ENCODE peak calls at places on chromosomes 5 and 9, in ten cellular contexts. One of them, this sample, is unnamed.

GRCh38 chr9:134936021-134936761 is 18.5 kb upstream of the FCN1 start:
- DNase-seq in body of pancreas: no peak
- DNase-seq in HFF-Myc: no peak
- DNase-seq in H1: no peak
- DNase-seq in lower lobe of right lung: peak; percentile 41
- DNase-seq in upper lobe of right lung: no peak
- DNase-seq in fibroblast of the aortic adventitia: no peak
- DNase-seq in coronary artery: no peak
- DNase-seq in lower leg skin: no peak
- DNase-seq in AG09309: no peak
- DNase-seq in this sample: no peak

GRCh38 chr9:32551491-32552049 is 557 bp upstream of the SMIM27 start:
- DNase-seq in HFF-Myc: no peak
- DNase-seq in lower lobe of right lung: no peak
- DNase-seq in AG09309: no peak
- DNase-seq in coronary artery: no peak
- DNase-seq in lower leg skin: peak; percentile 27
- DNase-seq in H1: peak; percentile 55
- DNase-seq in fibroblast of the aortic adventitia: peak; percentile 27
- DNase-seq in upper lobe of right lung: no peak
- DNase-seq in body of pancreas: peak; percentile 37
- DNase-seq in this sample: no peak

GRCh38 chr9:107971241-107971640 is 481.7 kb upstream of the KLF4 start:
- DNase-seq in body of pancreas: no peak
- DNase-seq in HFF-Myc: no peak
- DNase-seq in upper lobe of right lung: no peak
- DNase-seq in fibroblast of the aortic adventitia: peak; percentile 55
- DNase-seq in lower leg skin: no peak
- DNase-seq in coronary artery: no peak
- DNase-seq in H1: no peak
- DNase-seq in lower lobe of right lung: no peak
- DNase-seq in AG09309: no peak
- DNase-seq in this sample: no peak

GRCh38 chr5:66415208-66415607 is 181.0 kb upstream of the MAST4 start:
- DNase-seq in upper lobe of right lung: no peak
- DNase-seq in lower leg skin: no peak
- DNase-seq in HFF-Myc: no peak
- DNase-seq in AG09309: no peak
- DNase-seq in fibroblast of the aortic adventitia: peak; percentile 73
- DNase-seq in body of pancreas: no peak
- DNase-seq in H1: no peak
- DNase-seq in coronary artery: no peak
- DNase-seq in lower lobe of right lung: no peak
- DNase-seq in this sample: no peak

GRCh38 chr5:75952291-75952690 is 130.9 kb upstream of the SV2C start:
- DNase-seq in lower leg skin: no peak
- DNase-seq in coronary artery: no peak
- DNase-seq in body of pancreas: no peak
- DNase-seq in HFF-Myc: no peak
- DNase-seq in AG09309: no peak
- DNase-seq in H1: no peak
- DNase-seq in upper lobe of right lung: no peak
- DNase-seq in fibroblast of the aortic adventitia: no peak
- DNase-seq in lower lobe of right lung: no peak
- DNase-seq in this sample: no peak

GRCh38 chr9:137000177-137000930 is 4.0 kb upstream of the CLIC3 start:
- DNase-seq in H1: no peak
- DNase-seq in AG09309: peak; percentile 46
- DNase-seq in lower leg skin: no peak
- DNase-seq in body of pancreas: no peak
- DNase-seq in HFF-Myc: no peak
- DNase-seq in upper lobe of right lung: no peak
- DNase-seq in lower lobe of right lung: no peak
- DNase-seq in coronary artery: no peak
- DNase-seq in fibroblast of the aortic adventitia: peak; percentile 39
- DNase-seq in this sample: no peak

GRCh38 chr5:139669681-139670368 is 21.7 kb downstream of the CXXC5 start:
- DNase-seq in HFF-Myc: no peak
- DNase-seq in fibroblast of the aortic adventitia: no peak
- DNase-seq in AG09309: no peak
- DNase-seq in coronary artery: no peak
- DNase-seq in H1: no peak
- DNase-seq in lower leg skin: no peak
- DNase-seq in body of pancreas: peak; percentile 88
- DNase-seq in upper lobe of right lung: no peak
- DNase-seq in lower lobe of right lung: no peak
- DNase-seq in this sample: no peak

GRCh38 chr5:372911-373709 is 51.6 kb downstream of the AHRR start:
- DNase-seq in HFF-Myc: no peak
- DNase-seq in upper lobe of right lung: peak; percentile 67
- DNase-seq in fibroblast of the aortic adventitia: no peak
- DNase-seq in lower lobe of right lung: no peak
- DNase-seq in H1: peak; percentile 60
- DNase-seq in body of pancreas: no peak
- DNase-seq in AG09309: no peak
- DNase-seq in coronary artery: peak; percentile 56
- DNase-seq in lower leg skin: peak; percentile 15
- DNase-seq in this sample: peak; percentile 70

GRCh38 chr9:908806-909205 is 67.3 kb downstream of the DMRT1 start:
- DNase-seq in AG09309: no peak
- DNase-seq in lower leg skin: no peak
- DNase-seq in coronary artery: no peak
- DNase-seq in fibroblast of the aortic adventitia: no peak
- DNase-seq in HFF-Myc: no peak
- DNase-seq in body of pancreas: no peak
- DNase-seq in H1: peak; percentile 59
- DNase-seq in upper lobe of right lung: no peak
- DNase-seq in lower lobe of right lung: no peak
- DNase-seq in this sample: no peak

GRCh38 chr9:912776-913175 is 63.7 kb upstream of the DMRT3 start:
- DNase-seq in upper lobe of right lung: no peak
- DNase-seq in H1: no peak
- DNase-seq in fibroblast of the aortic adventitia: no peak
- DNase-seq in AG09309: no peak
- DNase-seq in body of pancreas: no peak
- DNase-seq in HFF-Myc: no peak
- DNase-seq in lower leg skin: no peak
- DNase-seq in coronary artery: no peak
- DNase-seq in lower lobe of right lung: no peak
- DNase-seq in this sample: no peak

GRCh38 chr9:911003-911402 is 65.5 kb upstream of the DMRT3 start:
- DNase-seq in H1: no peak
- DNase-seq in coronary artery: no peak
- DNase-seq in upper lobe of right lung: no peak
- DNase-seq in lower leg skin: no peak
- DNase-seq in body of pancreas: no peak
- DNase-seq in lower lobe of right lung: no peak
- DNase-seq in AG09309: no peak
- DNase-seq in fibroblast of the aortic adventitia: no peak
- DNase-seq in HFF-Myc: no peak
- DNase-seq in this sample: no peak
- TF ChIP-seq CTCF in H1: peak; percentile 59
- TF ChIP-seq CTCF in coronary artery: no peak
- TF ChIP-seq CTCF in upper lobe of right lung: no peak
- TF ChIP-seq CTCF in lower leg skin: no peak
- TF ChIP-seq CTCF in body of pancreas: no peak
- TF ChIP-seq CTCF in lower lobe of right lung: no peak
- TF ChIP-seq CTCF in AG09309: no peak
- TF ChIP-seq CTCF in fibroblast of the aortic adventitia: no peak
- TF ChIP-seq CTCF in HFF-Myc: no peak
- TF ChIP-seq CTCF in this sample: peak; percentile 38

GRCh38 chr5:43020294-43020711 is 19.8 kb downstream of the ANXA2R start:
- DNase-seq in coronary artery: no peak
- DNase-seq in AG09309: no peak
- DNase-seq in body of pancreas: no peak
- DNase-seq in lower lobe of right lung: no peak
- DNase-seq in H1: no peak
- DNase-seq in HFF-Myc: no peak
- DNase-seq in fibroblast of the aortic adventitia: no peak
- DNase-seq in upper lobe of right lung: no peak
- DNase-seq in lower leg skin: no peak
- DNase-seq in this sample: no peak

GRCh38 chr5:43016217-43016779 is 23.8 kb downstream of the ANXA2R start:
- DNase-seq in AG09309: no peak
- DNase-seq in coronary artery: no peak
- DNase-seq in body of pancreas: no peak
- DNase-seq in upper lobe of right lung: no peak
- DNase-seq in lower lobe of right lung: no peak
- DNase-seq in lower leg skin: no peak
- DNase-seq in HFF-Myc: no peak
- DNase-seq in fibroblast of the aortic adventitia: no peak
- DNase-seq in H1: no peak
- DNase-seq in this sample: no peak

GRCh38 chr5:43019293-43019614 is 20.9 kb downstream of the ANXA2R start:
- DNase-seq in upper lobe of right lung: no peak
- DNase-seq in HFF-Myc: no peak
- DNase-seq in body of pancreas: no peak
- DNase-seq in coronary artery: no peak
- DNase-seq in lower leg skin: no peak
- DNase-seq in AG09309: no peak
- DNase-seq in lower lobe of right lung: no peak
- DNase-seq in H1: no peak
- DNase-seq in fibroblast of the aortic adventitia: no peak
- DNase-seq in this sample: no peak

GRCh38 chr5:43019615-43020293 is 20.4 kb downstream of the ANXA2R start:
- DNase-seq in fibroblast of the aortic adventitia: peak; percentile 78
- DNase-seq in upper lobe of right lung: peak; percentile 77
- DNase-seq in lower leg skin: no peak
- DNase-seq in lower lobe of right lung: peak; percentile 81
- DNase-seq in HFF-Myc: no peak
- DNase-seq in body of pancreas: peak; percentile 75
- DNase-seq in coronary artery: no peak
- DNase-seq in H1: no peak
- DNase-seq in AG09309: no peak
- DNase-seq in this sample: no peak

GRCh38 chr5:43017438-43017820 is 22.7 kb downstream of the ANXA2R start:
- DNase-seq in upper lobe of right lung: no peak
- DNase-seq in coronary artery: no peak
- DNase-seq in H1: no peak
- DNase-seq in HFF-Myc: no peak
- DNase-seq in lower lobe of right lung: no peak
- DNase-seq in lower leg skin: no peak
- DNase-seq in body of pancreas: no peak
- DNase-seq in AG09309: no peak
- DNase-seq in fibroblast of the aortic adventitia: no peak
- DNase-seq in this sample: no peak
- TF ChIP-seq CTCF in upper lobe of right lung: no peak
- TF ChIP-seq CTCF in coronary artery: no peak
- TF ChIP-seq CTCF in H1: no peak
- TF ChIP-seq CTCF in HFF-Myc: no peak
- TF ChIP-seq CTCF in lower lobe of right lung: no peak
- TF ChIP-seq CTCF in lower leg skin: no peak
- TF ChIP-seq CTCF in body of pancreas: no peak
- TF ChIP-seq CTCF in AG09309: no peak
- TF ChIP-seq CTCF in fibroblast of the aortic adventitia: no peak
- TF ChIP-seq CTCF in this sample: no peak

GRCh38 chr5:2015961-2016360 is 133.2 kb upstream of the IRX4 start:
- DNase-seq in body of pancreas: no peak
- DNase-seq in lower leg skin: no peak
- DNase-seq in coronary artery: no peak
- DNase-seq in HFF-Myc: no peak
- DNase-seq in lower lobe of right lung: no peak
- DNase-seq in fibroblast of the aortic adventitia: no peak
- DNase-seq in upper lobe of right lung: no peak
- DNase-seq in H1: peak; percentile 24
- DNase-seq in AG09309: no peak
- DNase-seq in this sample: no peak

GRCh38 chr5:2019716-2020115 is 137.0 kb upstream of the IRX4 start:
- DNase-seq in AG09309: no peak
- DNase-seq in upper lobe of right lung: no peak
- DNase-seq in body of pancreas: no peak
- DNase-seq in lower lobe of right lung: no peak
- DNase-seq in coronary artery: no peak
- DNase-seq in H1: peak; percentile 24
- DNase-seq in fibroblast of the aortic adventitia: no peak
- DNase-seq in HFF-Myc: no peak
- DNase-seq in lower leg skin: no peak
- DNase-seq in this sample: no peak

GRCh38 chr5:2015116-2015848 is 132.6 kb upstream of the IRX4 start:
- DNase-seq in lower lobe of right lung: no peak
- DNase-seq in upper lobe of right lung: no peak
- DNase-seq in H1: peak; percentile 45
- DNase-seq in HFF-Myc: no peak
- DNase-seq in AG09309: no peak
- DNase-seq in body of pancreas: no peak
- DNase-seq in fibroblast of the aortic adventitia: no peak
- DNase-seq in coronary artery: no peak
- DNase-seq in lower leg skin: no peak
- DNase-seq in this sample: no peak

GRCh38 chr5:2018390-2018724 is 135.6 kb upstream of the IRX4 start:
- DNase-seq in lower leg skin: no peak
- DNase-seq in H1: no peak
- DNase-seq in body of pancreas: no peak
- DNase-seq in HFF-Myc: no peak
- DNase-seq in AG09309: no peak
- DNase-seq in fibroblast of the aortic adventitia: no peak
- DNase-seq in upper lobe of right lung: no peak
- DNase-seq in lower lobe of right lung: no peak
- DNase-seq in coronary artery: no peak
- DNase-seq in this sample: no peak

DNA sequence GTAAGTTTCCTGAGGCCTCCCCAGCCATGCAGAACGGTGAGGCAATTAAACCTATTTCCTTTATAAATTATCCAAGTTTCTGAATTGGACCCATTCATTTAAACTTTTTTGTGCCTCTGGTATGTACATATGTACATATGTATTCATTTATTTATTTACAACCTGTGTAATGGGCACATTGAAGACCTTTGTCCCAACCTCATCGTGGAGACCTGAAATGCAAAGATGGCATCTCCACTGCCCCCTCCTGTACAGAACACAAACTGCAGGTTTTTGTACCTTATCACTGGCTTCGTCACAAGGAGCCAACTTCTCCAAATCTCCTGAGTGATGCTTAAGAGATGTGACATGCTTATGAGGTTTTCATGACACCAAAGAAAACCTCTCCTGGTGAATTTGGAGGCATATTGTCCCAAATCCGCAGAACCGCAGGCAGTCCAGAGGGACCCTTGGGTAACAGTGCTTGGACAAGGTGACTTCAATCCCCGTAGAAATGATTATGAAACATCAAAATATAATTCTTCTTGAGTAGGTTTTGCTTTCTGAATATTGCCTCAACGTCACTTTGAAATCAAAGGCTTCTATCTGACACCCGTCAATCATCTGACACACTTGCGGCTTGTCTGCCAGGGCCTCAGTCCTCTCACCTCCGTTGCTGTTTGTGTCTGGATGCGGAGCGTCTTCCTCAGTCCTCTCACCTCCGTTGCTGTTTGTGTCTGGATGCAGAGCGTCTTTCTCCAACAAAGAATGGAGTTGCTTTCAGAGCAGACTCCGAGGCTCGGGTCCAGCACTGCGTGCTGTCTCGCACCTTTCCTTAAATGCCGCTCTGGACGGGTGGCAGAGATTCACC is 135.0 kb upstream of the IRX4 start:
- DNase-seq in H1: peak; percentile 66
- DNase-seq in lower leg skin: no peak
- DNase-seq in lower lobe of right lung: no peak
- DNase-seq in fibroblast of the aortic adventitia: peak; percentile 23
- DNase-seq in upper lobe of right lung: no peak
- DNase-seq in body of pancreas: peak; percentile 44
- DNase-seq in coronary artery: no peak
- DNase-seq in AG09309: no peak
- DNase-seq in HFF-Myc: no peak
- DNase-seq in this sample: no peak
- TF ChIP-seq CTCF in H1: peak; percentile 71
- TF ChIP-seq CTCF in lower leg skin: no peak
- TF ChIP-seq CTCF in lower lobe of right lung: peak; percentile 36
- TF ChIP-seq CTCF in fibroblast of the aortic adventitia: peak; percentile 49
- TF ChIP-seq CTCF in upper lobe of right lung: peak; percentile 32
- TF ChIP-seq CTCF in body of pancreas: peak; percentile 30
- TF ChIP-seq CTCF in coronary artery: no peak
- TF ChIP-seq CTCF in AG09309: peak; percentile 47
- TF ChIP-seq CTCF in HFF-Myc: peak; percentile 38
- TF ChIP-seq CTCF in this sample: peak; percentile 73

GRCh38 chr5:1896602-1897376 is 14.1 kb upstream of the IRX4 start:
- DNase-seq in body of pancreas: no peak
- DNase-seq in coronary artery: no peak
- DNase-seq in lower lobe of right lung: peak; percentile 20
- DNase-seq in H1: no peak
- DNase-seq in lower leg skin: no peak
- DNase-seq in fibroblast of the aortic adventitia: no peak
- DNase-seq in HFF-Myc: no peak
- DNase-seq in upper lobe of right lung: no peak
- DNase-seq in AG09309: no peak
- DNase-seq in this sample: no peak
- TF ChIP-seq CTCF in body of pancreas: no peak
- TF ChIP-seq CTCF in coronary artery: no peak
- TF ChIP-seq CTCF in lower lobe of right lung: no peak
- TF ChIP-seq CTCF in H1: no peak
- TF ChIP-seq CTCF in lower leg skin: no peak
- TF ChIP-seq CTCF in fibroblast of the aortic adventitia: no peak
- TF ChIP-seq CTCF in HFF-Myc: no peak
- TF ChIP-seq CTCF in upper lobe of right lung: no peak
- TF ChIP-seq CTCF in AG09309: no peak
- TF ChIP-seq CTCF in this sample: no peak

This sample was measured in type B pancreatic cell.